ENCODE peak calls at places on chromosomes 3 and 15, in six cellular contexts. Q, P, L, H, Y and O are unnamed samples.

GRCh38 chr15:44535509-44536297 is 1.2 kb upstream of the EIF3J start:
- DNase-seq in L (peak), P (no peak), Y (peak), H (peak), Q (peak), O (peak)

GRCh38 chr15:90030376-90030775 is 29.3 kb downstream of the ZNF710 start:
- DNase-seq in H (no peak), L (no peak), P (no peak), Y (no peak), Q (peak), O (no peak)

GRCh38 chr3:149489060-149489690 is 14.7 kb downstream of the TM4SF4 start:
- DNase-seq in Y (no peak), P (no peak), Q (no peak), H (peak), L (peak), O (no peak)

GRCh38 chr3:35708394-35708793 is 69.1 kb downstream of the ARPP21 start:
- DNase-seq in Q (no peak), Y (no peak), L (no peak), H (no peak), P (no peak), O (no peak)

GRCh38 chr3:95705786-95706418 is 1108.5 kb upstream of the EPHA6 start:
- DNase-seq in P (no peak), L (peak), H (no peak), Q (no peak), Y (no peak), O (no peak)

GRCh38 chr15:80072285-80072684 is 12.8 kb downstream of the ZFAND6 start:
- DNase-seq in P (peak), Y (peak), L (peak), H (peak), Q (no peak), O (no peak)

GRCh38 chr3:127074900-127075360 is 92.0 kb downstream of the PLXNA1 start:
- DNase-seq in P (peak), H (peak), Q (peak), L (peak), Y (no peak), O (no peak)

GRCh38 chr15:74340139-74340538 is 27.3 kb downstream of the CYP11A1 start:
- DNase-seq in L (no peak), Q (peak), P (no peak), Y (no peak), H (no peak), O (no peak)

GRCh38 chr15:91348812-91349500 is 248.9 kb downstream of the SV2B start:
- DNase-seq in L (no peak), H (no peak), P (no peak), Y (no peak), Q (no peak), O (no peak)

DNA sequence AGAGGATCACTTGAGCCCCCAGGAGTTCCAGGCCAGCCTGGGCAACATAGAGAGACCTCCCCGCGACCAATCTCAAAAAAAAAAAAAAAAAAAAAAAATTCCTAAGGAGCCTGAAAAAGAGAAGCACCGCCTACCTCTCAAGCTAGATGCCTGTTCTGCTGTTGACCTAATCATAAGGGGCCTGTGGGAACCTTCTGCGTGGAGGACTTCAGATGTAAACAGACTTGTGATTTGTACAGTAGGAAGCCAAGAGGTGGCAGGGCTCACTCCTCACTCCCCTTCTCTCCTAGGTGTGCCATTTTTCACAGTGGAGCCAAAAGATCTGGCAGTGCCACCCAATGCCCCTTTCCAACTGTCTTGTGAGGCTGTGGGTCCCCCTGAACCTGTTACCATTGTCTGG is 3.2 kb downstream of the TYRO3 start:
- DNase-seq in Q (no peak), Y (no peak), H (no peak), L (no peak), P (no peak), O (no peak)
- TF ChIP-seq CTCF in Q (no peak), Y (no peak), H (no peak), L (no peak), P (no peak), O (no peak)

GRCh38 chr3:13650210-13651056 is 101.5 kb downstream of the FBLN2 start:
- DNase-seq in P (no peak), H (peak), L (peak), Y (peak), Q (peak), O (peak)
- TF ChIP-seq CTCF in P (peak), H (peak), L (peak), Y (peak), Q (peak), O (peak)

DNA sequence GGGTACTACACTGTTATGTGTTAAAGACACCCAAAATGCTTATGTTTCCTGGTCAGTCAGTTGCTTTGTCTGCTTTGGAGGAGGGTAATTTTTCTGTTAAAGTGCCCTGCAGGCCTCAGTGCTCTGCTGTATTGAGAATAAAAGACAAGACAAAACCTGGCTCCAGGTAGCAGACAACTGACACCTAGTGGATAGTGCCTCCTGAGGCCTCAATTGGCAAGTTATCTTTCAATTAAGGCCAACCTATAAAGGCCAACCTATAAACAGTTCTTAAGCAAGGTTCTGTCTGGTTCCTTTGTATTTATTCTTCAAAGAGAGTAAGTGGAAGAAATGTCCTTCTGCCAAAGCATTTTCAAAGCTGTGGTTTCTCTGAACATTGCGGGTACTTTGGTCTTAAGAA is 773.8 kb downstream of the MECOM start:
- DNase-seq in H (no peak), P (no peak), Q (no peak), L (no peak), Y (no peak), O (no peak)
- TF ChIP-seq CTCF in H (no peak), P (no peak), Q (no peak), L (no peak), Y (no peak), O (no peak)

GRCh38 chr3:57929988-57930387 is 78.2 kb upstream of the FLNB start:
- DNase-seq in Y (no peak), P (no peak), L (no peak), Q (no peak), H (no peak), O (no peak)
- TF ChIP-seq CTCF in Y (no peak), P (no peak), L (no peak), Q (no peak), H (no peak), O (no peak)

DNA sequence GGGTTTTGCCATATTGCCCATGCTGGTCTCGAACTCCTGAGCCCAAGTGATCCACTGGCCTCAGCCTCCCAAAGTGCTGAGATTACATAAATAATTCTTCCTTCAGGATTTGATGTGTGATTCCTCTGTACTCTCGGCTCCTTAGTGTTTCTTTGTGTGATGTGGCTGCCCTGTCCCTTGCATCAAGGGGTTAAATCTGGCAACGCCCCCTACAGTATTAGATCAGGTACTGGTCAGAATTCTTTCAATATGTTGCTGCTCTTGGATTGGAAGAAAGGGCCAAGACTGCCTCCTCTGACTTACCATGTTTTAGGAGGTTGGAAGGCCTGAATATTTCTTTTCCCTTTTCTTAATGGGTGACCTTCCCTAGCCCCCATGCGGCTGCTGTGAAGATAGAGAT is 390.6 kb upstream of the WNT5A start:
- DNase-seq in P (no peak), L (no peak), Q (no peak), Y (no peak), H (no peak), O (no peak)
- TF ChIP-seq CTCF in P (no peak), L (no peak), Q (no peak), Y (no peak), H (no peak), O (no peak)

GRCh38 chr3:170726976-170727661 is 141.2 kb upstream of the SLC7A14 start:
- DNase-seq in H (no peak), Q (no peak), L (no peak), P (peak), Y (no peak), O (no peak)

GRCh38 chr3:170728181-170728580 is 141.8 kb downstream of the RPL22L1 start:
- DNase-seq in L (no peak), Y (no peak), H (no peak), P (no peak), Q (no peak), O (no peak)

GRCh38 chr3:170724599-170724998 is 138.7 kb upstream of the SLC7A14 start:
- DNase-seq in P (peak), Q (peak), L (no peak), H (no peak), Y (no peak), O (no peak)

GRCh38 chr3:170727754-170728153 is 141.9 kb upstream of the SLC7A14 start:
- DNase-seq in Y (no peak), H (no peak), Q (no peak), L (no peak), P (no peak), O (no peak)

DNA sequence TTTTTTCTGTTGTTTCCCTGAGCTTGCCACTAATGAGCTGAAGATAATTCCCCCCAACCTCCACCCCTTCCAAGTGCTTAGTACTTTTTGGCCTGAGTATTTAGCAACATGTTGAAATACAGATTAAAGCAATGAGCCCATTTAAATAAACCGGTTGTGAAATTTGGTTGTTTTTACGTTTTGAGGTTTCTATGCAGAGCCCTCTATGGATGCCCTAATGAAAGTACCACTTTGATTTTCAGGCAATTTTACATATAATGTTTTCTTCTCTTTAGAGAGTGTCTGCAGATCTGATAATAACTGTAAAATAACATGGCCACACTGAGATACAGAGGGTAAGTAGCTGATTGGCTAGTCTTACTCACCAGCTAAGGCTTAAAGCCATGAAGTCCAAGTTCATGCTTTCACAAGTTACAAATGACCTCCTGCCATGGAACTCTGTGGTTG is 139.4 kb upstream of the SLC7A14 start:
- DNase-seq in Q (no peak), Y (no peak), P (peak), H (no peak), L (no peak), O (no peak)
- TF ChIP-seq CTCF in Q (no peak), Y (no peak), P (peak), H (no peak), L (no peak), O (no peak)

DNA sequence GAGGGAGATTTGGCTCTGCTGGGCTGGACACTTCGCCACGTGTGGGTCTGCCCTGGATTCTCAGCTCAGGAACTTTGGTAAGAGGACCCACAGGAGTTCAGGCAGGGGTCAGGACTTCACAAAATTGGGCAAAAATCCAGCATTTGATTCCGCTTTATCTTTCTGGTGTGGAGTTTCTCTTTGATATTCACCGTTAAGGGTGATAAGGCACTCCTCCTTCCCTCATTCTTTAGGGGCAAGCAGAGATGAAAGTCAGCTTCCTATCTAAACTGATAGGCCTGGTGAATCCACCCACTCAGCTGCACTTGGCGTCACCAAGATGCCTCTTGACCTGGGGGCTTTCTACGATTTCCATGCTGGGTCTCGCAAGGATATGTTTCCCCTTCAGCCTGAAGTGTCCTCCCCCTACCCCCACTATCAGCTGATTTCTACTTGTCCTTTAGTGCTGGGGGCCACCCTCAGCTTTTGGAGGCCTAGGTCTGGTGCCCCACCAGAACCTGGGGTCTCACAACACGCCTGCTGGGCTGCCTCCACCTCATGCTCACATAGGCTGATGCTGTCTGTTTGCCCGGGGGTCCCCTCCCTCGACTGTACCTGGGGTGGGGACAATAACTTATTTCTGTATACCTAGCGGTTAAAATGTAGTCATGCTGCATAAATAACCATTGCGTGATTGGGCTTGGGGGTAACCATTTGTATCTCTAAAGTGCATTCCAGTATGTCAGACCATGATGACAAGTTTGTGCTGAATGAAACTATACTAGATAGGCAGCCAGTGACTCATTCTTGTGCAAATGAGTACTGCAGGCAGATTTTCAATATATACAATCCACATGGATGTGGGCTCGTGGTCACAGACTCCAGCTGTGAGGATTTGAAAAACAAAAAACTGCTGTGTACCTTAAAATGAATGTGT is 248.3 kb downstream of the ADAMTS17 start:
- DNase-seq in H (no peak), Q (peak), Y (no peak), L (no peak), P (peak), O (no peak)
- TF ChIP-seq CTCF in H (no peak), Q (no peak), Y (no peak), L (no peak), P (no peak), O (no peak)

GRCh38 chr15:85499498-85499897 is 119.1 kb downstream of the AKAP13 start:
- DNase-seq in Q (no peak), Y (no peak), H (no peak), L (no peak), P (no peak), O (no peak)

GRCh38 chr15:85500729-85501128 is 120.3 kb downstream of the AKAP13 start:
- DNase-seq in Y (peak), L (no peak), P (no peak), Q (no peak), H (peak), O (no peak)

GRCh38 chr15:85498471-85498870 is 118.1 kb downstream of the AKAP13 start:
- DNase-seq in H (no peak), L (no peak), Q (no peak), Y (no peak), P (no peak), O (no peak)

GRCh38 chr15:85501574-85501973 is 121.2 kb downstream of the AKAP13 start:
- DNase-seq in Q (no peak), L (no peak), Y (no peak), H (no peak), P (no peak), O (no peak)

DNA sequence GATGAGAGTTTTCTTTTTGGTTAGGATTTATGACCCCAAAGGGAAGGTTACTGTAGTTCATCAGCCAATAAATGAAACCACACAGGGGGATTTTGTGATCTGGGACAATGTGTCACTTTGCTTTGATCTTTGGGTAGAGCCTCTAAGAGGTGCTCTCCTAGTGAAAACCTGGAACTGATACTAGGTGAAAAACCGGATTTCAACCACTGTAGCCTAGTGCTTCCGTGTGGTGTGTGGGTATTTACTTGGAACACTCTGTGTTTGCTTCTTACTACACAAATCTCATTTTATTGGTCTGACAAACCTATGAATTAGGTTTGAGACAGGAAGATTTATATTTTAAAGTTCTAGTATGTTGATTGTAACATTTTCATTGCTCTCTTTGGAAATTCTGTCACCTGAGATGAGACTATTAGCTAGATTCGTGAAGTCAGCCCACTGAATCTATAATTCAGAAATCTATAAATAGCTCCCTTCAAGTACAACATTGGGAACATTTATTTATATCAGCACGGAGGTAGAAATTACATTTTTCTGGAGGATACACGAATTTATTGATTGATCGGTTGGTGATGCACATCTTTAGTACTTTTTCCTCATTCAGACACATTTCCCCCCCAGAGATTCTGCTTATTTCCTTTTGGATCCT is 119.8 kb downstream of the AKAP13 start:
- DNase-seq in Q (no peak), L (peak), P (no peak), Y (no peak), H (no peak), O (no peak)
- TF ChIP-seq CTCF in Q (no peak), L (no peak), P (no peak), Y (no peak), H (no peak), O (no peak)

DNA sequence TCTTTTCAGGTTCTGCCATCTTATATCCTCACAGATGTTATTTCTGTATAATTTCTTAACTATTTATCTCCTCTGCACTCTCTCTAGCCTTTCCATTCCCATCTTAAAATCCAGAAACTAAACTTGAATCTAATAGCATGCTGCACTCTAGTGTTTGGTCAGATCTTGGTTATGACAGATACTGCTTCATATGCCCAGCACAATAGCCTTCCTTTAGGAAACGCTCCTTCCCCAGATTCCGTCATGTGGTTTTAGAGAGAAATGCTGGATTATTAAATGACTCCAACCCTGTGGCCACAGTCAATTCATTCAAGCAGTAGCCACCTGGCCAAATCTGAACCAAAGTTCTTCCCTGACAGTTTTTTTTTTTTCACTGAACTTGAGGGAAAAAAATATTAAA is 19.4 kb downstream of the RASGRP1 start:
- DNase-seq in P (no peak), H (no peak), Q (no peak), Y (no peak), L (no peak), O (no peak)
- TF ChIP-seq CTCF in P (no peak), H (no peak), Q (no peak), Y (no peak), L (no peak), O (no peak)

DNA sequence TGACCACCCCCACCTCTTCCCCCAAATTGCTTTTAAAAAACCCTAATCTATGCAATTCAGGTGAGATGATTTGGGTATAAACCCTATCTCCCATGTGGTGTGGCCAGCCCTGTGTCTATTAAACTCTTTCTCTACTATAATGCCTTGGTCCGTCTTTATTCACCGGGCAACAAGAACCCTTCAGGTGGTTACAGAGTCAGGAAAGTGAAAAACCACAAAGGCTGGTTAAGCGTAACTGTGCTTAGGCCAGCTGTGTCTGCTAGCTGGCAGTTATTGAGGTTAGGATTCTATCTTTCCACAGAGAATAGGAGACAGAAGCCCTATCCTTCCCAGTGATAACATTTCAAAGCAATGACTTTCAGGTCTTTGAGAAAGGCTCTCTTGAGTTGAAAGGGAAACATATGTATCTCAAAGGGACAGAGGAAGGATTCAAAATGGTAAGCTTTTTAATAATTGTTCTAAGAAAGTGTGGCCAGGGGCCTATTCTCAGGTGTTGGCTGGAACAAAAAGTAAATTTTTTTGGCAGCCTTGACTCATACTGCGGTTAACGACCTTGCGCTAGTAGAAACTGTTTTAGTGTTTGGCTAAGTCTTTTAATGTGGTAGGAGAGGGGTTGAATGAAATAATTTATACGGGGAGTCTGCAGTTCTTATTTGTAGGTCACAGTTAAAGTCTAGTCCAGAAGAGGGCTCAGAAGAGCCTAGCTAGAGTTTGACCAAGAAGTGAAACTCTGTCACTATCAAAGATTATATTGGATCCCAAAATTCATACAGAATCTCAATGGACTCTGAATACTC is 89.0 kb downstream of the NPAP1 start:
- DNase-seq in Y (no peak), L (no peak), Q (no peak), H (no peak), P (no peak), O (no peak)
- TF ChIP-seq CTCF in Y (no peak), L (no peak), Q (no peak), H (no peak), P (no peak), O (no peak)